ENCODE peak calls at places on chromosome 5, in seven cellular contexts. T is breast epithelium, O is ovary, L is testis, J is HL-60, I is heart left ventricle, Z is sigmoid colon. M is an unnamed sample.

GRCh38 chr5:157306690-157307089 is 40.8 kb downstream of the CYFIP2 start:
- DNase-seq in T (no peak), O (no peak), L (no peak), J (no peak), I (no peak), Z (no peak), M (no peak)

GRCh38 chr5:59535561-59535960 is 358.0 kb downstream of the PDE4D start:
- DNase-seq in T (no peak), O (no peak), L (no peak), J (no peak), I (no peak), Z (no peak), M (no peak)

GRCh38 chr5:127699416-127699815 is 3.8 kb upstream of the CCDC192 start:
- DNase-seq in T (no peak), O (no peak), L (no peak), J (no peak), I (no peak), Z (no peak), M (no peak)

GRCh38 chr5:111685969-111686368 is 71.0 kb downstream of the NREP start:
- DNase-seq in T (no peak), O (no peak), L (no peak), J (no peak), I (no peak), Z (no peak), M (no peak)

GRCh38 chr5:132774896-132775295 is 2.1 kb downstream of the SEPTIN8 start:
- DNase-seq in T (no peak), O (no peak), L (no peak), J (no peak), I (no peak), Z (peak), M (no peak)

GRCh38 chr5:179549973-179550510 is 312 bp upstream of the RUFY1 start:
- DNase-seq in T (peak), O (no peak), L (no peak), J (peak), I (peak), Z (no peak), M (no peak)

GRCh38 chr5:89037090-89037489 is 154.1 kb upstream of the MEF2C start:
- DNase-seq in T (no peak), O (no peak), L (no peak), J (no peak), I (no peak), Z (no peak), M (no peak)

GRCh38 chr5:176979669-176980068 is 26.9 kb downstream of the UIMC1 start:
- DNase-seq in T (no peak), O (no peak), L (no peak), J (no peak), I (no peak), Z (no peak), M (no peak)

GRCh38 chr5:116265506-116265905 is 180.7 kb downstream of the COMMD10 start:
- DNase-seq in T (no peak), O (no peak), L (no peak), J (no peak), I (no peak), Z (no peak), M (no peak)

GRCh38 chr5:151757233-151758140 is 944 bp downstream of the ATOX1 start:
- DNase-seq in T (peak), O (no peak), L (peak), J (no peak), I (no peak), Z (no peak), M (no peak)

GRCh38 chr5:168295574-168296201 is 4.2 kb downstream of the WWC1 start:
- DNase-seq in T (peak), O (no peak), L (peak), J (no peak), I (no peak), Z (no peak), M (no peak)

GRCh38 chr5:112156211-112156610 is 262.9 kb downstream of the EPB41L4A start:
- DNase-seq in T (no peak), O (no peak), L (no peak), J (no peak), I (no peak), Z (no peak), M (no peak)

GRCh38 chr5:108381034-108381954 is 604 bp downstream of the FBXL17 start:
- DNase-seq in T (peak), O (peak), L (peak), J (no peak), I (peak), Z (peak), M (peak)

GRCh38 chr5:56673171-56673570 is 142.2 kb upstream of the MAP3K1 start:
- DNase-seq in T (no peak), O (no peak), L (no peak), J (no peak), I (no peak), Z (no peak), M (no peak)

GRCh38 chr5:170739446-170739845 is 44.1 kb upstream of the GABRP start:
- DNase-seq in T (no peak), O (no peak), L (no peak), J (no peak), I (no peak), Z (no peak), M (no peak)

DNA sequence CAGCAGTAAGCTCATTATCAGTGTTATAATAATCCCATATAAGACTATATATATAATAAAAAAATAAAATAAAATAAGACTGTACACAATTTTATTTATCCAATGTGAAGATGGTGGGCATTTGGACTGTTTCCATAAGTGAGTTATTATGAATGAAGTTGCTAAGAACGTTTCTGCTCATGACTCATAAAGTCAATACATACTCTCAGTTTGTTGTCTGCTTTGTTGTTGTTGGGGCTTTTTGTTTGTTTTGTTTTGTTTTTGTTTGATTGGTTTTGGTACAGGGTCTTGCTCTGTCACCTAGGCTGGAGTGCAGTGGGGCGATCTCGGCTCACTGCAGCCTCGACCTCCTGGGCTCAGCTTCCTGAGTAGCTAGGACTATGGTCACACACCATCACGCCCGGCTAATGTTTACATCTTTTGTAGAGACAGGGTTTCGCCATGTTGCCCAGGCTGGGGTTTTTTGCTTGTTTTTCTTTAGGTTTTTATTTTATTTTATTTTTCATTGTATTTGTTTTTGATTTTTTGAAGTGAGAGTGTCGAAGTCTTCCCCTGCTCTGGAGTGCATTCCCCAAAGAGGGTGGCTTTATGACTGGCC is 18.0 kb downstream of the TRIM7 start:
- DNase-seq in T (no peak), O (no peak), L (no peak), J (no peak), I (peak), Z (no peak), M (no peak)
- H3K4me3 ChIP-seq in T (no peak), O (no peak), L (peak), J (no peak), I (no peak), Z (no peak), M (peak)

GRCh38 chr5:141392429-141393198 is at the start of gene PCDHGA8:
- DNase-seq in T (no peak), O (no peak), L (no peak), J (no peak), I (no peak), Z (no peak), M (no peak)
- TF ChIP-seq CTCF in T (no peak), O (no peak), L (no peak), J (no peak), I (peak), Z (no peak), M (peak)

GRCh38 chr5:77129386-77129785 is 42.3 kb upstream of the ZBED3 start:
- DNase-seq in T (no peak), O (no peak), L (peak), J (no peak), I (no peak), Z (no peak), M (no peak)

GRCh38 chr5:77123057-77123456 is 36.0 kb upstream of the ZBED3 start:
- DNase-seq in T (no peak), O (no peak), L (no peak), J (no peak), I (no peak), Z (no peak), M (no peak)

GRCh38 chr5:77133061-77133758 is 46.1 kb upstream of the ZBED3 start:
- DNase-seq in T (peak), O (peak), L (peak), J (no peak), I (no peak), Z (peak), M (no peak)

GRCh38 chr5:77128411-77129061 is 41.5 kb upstream of the ZBED3 start:
- DNase-seq in T (no peak), O (no peak), L (no peak), J (no peak), I (no peak), Z (no peak), M (no peak)
- H3K4me3 ChIP-seq in T (no peak), O (no peak), L (no peak), J (no peak), I (no peak), Z (no peak), M (no peak)

DNA sequence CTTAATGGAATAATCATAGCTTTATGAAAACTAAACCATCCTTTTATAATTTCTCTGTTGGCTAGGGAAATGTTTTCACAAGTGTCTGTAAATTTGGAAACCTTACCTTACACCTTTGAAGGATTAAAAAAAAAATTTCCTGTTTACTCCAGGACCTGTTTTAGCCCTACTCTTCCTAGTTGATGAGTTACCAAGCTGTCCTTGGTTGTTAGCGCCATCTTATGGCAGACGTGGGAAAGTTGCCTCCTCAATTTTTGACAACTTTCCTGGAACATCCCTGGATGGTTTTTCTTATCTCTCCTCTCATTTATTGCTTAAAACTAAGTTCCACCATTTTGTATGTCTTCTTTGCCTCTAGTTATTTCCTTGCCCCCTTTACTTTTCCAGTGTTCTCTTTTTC is 25.7 kb downstream of the ZSWIM6 start:
- DNase-seq in T (no peak), O (no peak), L (no peak), J (no peak), I (no peak), Z (no peak), M (no peak)
- TF ChIP-seq CTCF in T (no peak), O (no peak), L (peak), J (no peak), I (peak), Z (no peak), M (peak)

GRCh38 chr5:5104550-5104949 is 35.6 kb upstream of the ADAMTS16 start:
- DNase-seq in T (no peak), O (no peak), L (no peak), J (no peak), I (no peak), Z (no peak), M (no peak)

GRCh38 chr5:5100635-5101034 is 39.5 kb upstream of the ADAMTS16 start:
- DNase-seq in T (no peak), O (no peak), L (no peak), J (no peak), I (no peak), Z (no peak), M (no peak)

GRCh38 chr5:5103249-5103648 is 36.9 kb upstream of the ADAMTS16 start:
- DNase-seq in T (no peak), O (no peak), L (no peak), J (no peak), I (no peak), Z (no peak), M (no peak)

GRCh38 chr5:5105531-5105930 is 34.6 kb upstream of the ADAMTS16 start:
- DNase-seq in T (no peak), O (no peak), L (no peak), J (no peak), I (no peak), Z (no peak), M (no peak)

DNA sequence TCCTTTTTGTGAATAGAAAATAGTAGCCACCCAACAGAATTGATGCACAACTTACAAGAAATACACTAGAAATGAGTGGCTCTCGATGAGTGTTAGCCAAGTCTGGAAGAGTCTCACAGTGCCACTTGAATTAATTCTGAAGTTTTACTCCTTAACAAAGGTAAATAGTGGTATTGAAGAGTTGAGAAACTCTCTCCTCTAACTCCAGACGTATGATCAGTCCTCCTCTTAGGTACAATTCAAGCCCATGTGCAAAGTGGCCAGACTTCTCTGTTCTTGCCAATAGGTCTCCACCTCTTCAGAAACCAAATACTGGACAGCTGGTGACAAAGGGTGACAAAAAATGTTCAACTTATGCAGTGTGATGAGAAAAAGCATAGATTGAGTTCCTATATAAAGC is 38.5 kb upstream of the ADAMTS16 start:
- DNase-seq in T (no peak), O (no peak), L (no peak), J (no peak), I (no peak), Z (no peak), M (no peak)
- H3K4me3 ChIP-seq in T (no peak), O (no peak), L (no peak), J (no peak), I (no peak), Z (no peak), M (no peak)

GRCh38 chr5:181134259-181134658 is 3.3 kb upstream of the OR2V1 start:
- DNase-seq in T (no peak), O (no peak), L (no peak), J (no peak), I (no peak), Z (no peak), M (no peak)

GRCh38 chr5:181136361-181136955 is 5.5 kb upstream of the OR2V1 start:
- DNase-seq in T (no peak), O (no peak), L (no peak), J (no peak), I (no peak), Z (no peak), M (no peak)

GRCh38 chr5:181140766-181141165 is 6.6 kb upstream of the OR2V2 start:
- DNase-seq in T (no peak), O (no peak), L (no peak), J (no peak), I (no peak), Z (no peak), M (no peak)

GRCh38 chr5:181142054-181142453 is 5.3 kb upstream of the OR2V2 start:
- DNase-seq in T (no peak), O (no peak), L (no peak), J (no peak), I (no peak), Z (no peak), M (no peak)

GRCh38 chr5:181138258-181138657 is 7.3 kb upstream of the OR2V1 start:
- DNase-seq in T (no peak), O (no peak), L (no peak), J (no peak), I (no peak), Z (no peak), M (no peak)
- TF ChIP-seq CTCF in T (no peak), O (no peak), L (no peak), J (no peak), I (no peak), Z (no peak), M (peak)